ENCODE peak calls at places on chromosome 4, in ten cellular contexts. One of them, this sample, is unnamed.

GRCh38 chr4:37599092-37599800 is 86.9 kb downstream of the RELL1 start:
- DNase-seq in GM06990: no peak
- DNase-seq in caudate nucleus: no peak
- DNase-seq in NCI-H345: no peak
- DNase-seq in activated naive CD4-positive, alpha-beta T cell treated with Interleukin-2 at 50 U/mL for 16 hours: no peak
- DNase-seq in AG04449: no peak
- DNase-seq in RPMI7951: no peak
- DNase-seq in Peyer's patch: no peak
- DNase-seq in skeletal muscle cell: no peak
- DNase-seq in activated naive CD8-positive, alpha-beta T cell treated with anti-CD3 and anti-CD28 coated beads, Interleukin-2, amount 10 ng/mL, durations not matched to agents 7 days and 5 days: no peak
- DNase-seq in this sample: no peak

GRCh38 chr4:38231626-38232025 is 271.4 kb downstream of the PTTG2 start:
- DNase-seq in RPMI7951: no peak
- DNase-seq in AG04449: no peak
- DNase-seq in GM06990: no peak
- DNase-seq in skeletal muscle cell: no peak
- DNase-seq in caudate nucleus: no peak
- DNase-seq in NCI-H345: no peak
- DNase-seq in Peyer's patch: no peak
- DNase-seq in activated naive CD8-positive, alpha-beta T cell treated with anti-CD3 and anti-CD28 coated beads, Interleukin-2, amount 10 ng/mL, durations not matched to agents 7 days and 5 days: no peak
- DNase-seq in activated naive CD4-positive, alpha-beta T cell treated with Interleukin-2 at 50 U/mL for 16 hours: no peak
- DNase-seq in this sample: no peak

GRCh38 chr4:152316969-152317368 is 218.9 kb downstream of the FBXW7 start:
- DNase-seq in activated naive CD8-positive, alpha-beta T cell treated with anti-CD3 and anti-CD28 coated beads, Interleukin-2, amount 10 ng/mL, durations not matched to agents 7 days and 5 days: no peak
- DNase-seq in GM06990: no peak
- DNase-seq in NCI-H345: peak
- DNase-seq in AG04449: no peak
- DNase-seq in RPMI7951: peak
- DNase-seq in skeletal muscle cell: peak
- DNase-seq in caudate nucleus: no peak
- DNase-seq in Peyer's patch: no peak
- DNase-seq in activated naive CD4-positive, alpha-beta T cell treated with Interleukin-2 at 50 U/mL for 16 hours: no peak
- DNase-seq in this sample: no peak

GRCh38 chr4:118322831-118323502 is 29.8 kb downstream of the PRSS12 start:
- DNase-seq in RPMI7951: no peak
- DNase-seq in caudate nucleus: no peak
- DNase-seq in AG04449: no peak
- DNase-seq in skeletal muscle cell: no peak
- DNase-seq in GM06990: no peak
- DNase-seq in activated naive CD8-positive, alpha-beta T cell treated with anti-CD3 and anti-CD28 coated beads, Interleukin-2, amount 10 ng/mL, durations not matched to agents 7 days and 5 days: no peak
- DNase-seq in Peyer's patch: no peak
- DNase-seq in activated naive CD4-positive, alpha-beta T cell treated with Interleukin-2 at 50 U/mL for 16 hours: no peak
- DNase-seq in NCI-H345: no peak
- DNase-seq in this sample: no peak

GRCh38 chr4:13762126-13762525 is 134.6 kb upstream of the BOD1L1 start:
- DNase-seq in activated naive CD4-positive, alpha-beta T cell treated with Interleukin-2 at 50 U/mL for 16 hours: no peak
- DNase-seq in AG04449: no peak
- DNase-seq in NCI-H345: no peak
- DNase-seq in Peyer's patch: no peak
- DNase-seq in RPMI7951: no peak
- DNase-seq in GM06990: no peak
- DNase-seq in skeletal muscle cell: no peak
- DNase-seq in caudate nucleus: no peak
- DNase-seq in activated naive CD8-positive, alpha-beta T cell treated with anti-CD3 and anti-CD28 coated beads, Interleukin-2, amount 10 ng/mL, durations not matched to agents 7 days and 5 days: no peak
- DNase-seq in this sample: no peak

GRCh38 chr4:55549888-55550287 is 3.2 kb upstream of the CLOCK start:
- DNase-seq in skeletal muscle cell: peak
- DNase-seq in RPMI7951: peak
- DNase-seq in caudate nucleus: no peak
- DNase-seq in activated naive CD4-positive, alpha-beta T cell treated with Interleukin-2 at 50 U/mL for 16 hours: no peak
- DNase-seq in AG04449: peak
- DNase-seq in activated naive CD8-positive, alpha-beta T cell treated with anti-CD3 and anti-CD28 coated beads, Interleukin-2, amount 10 ng/mL, durations not matched to agents 7 days and 5 days: no peak
- DNase-seq in NCI-H345: no peak
- DNase-seq in Peyer's patch: no peak
- DNase-seq in GM06990: no peak
- DNase-seq in this sample: no peak

GRCh38 chr4:141047228-141047884 is 85.9 kb downstream of the RNF150 start:
- DNase-seq in NCI-H345: no peak
- DNase-seq in RPMI7951: peak
- DNase-seq in AG04449: no peak
- DNase-seq in GM06990: no peak
- DNase-seq in activated naive CD8-positive, alpha-beta T cell treated with anti-CD3 and anti-CD28 coated beads, Interleukin-2, amount 10 ng/mL, durations not matched to agents 7 days and 5 days: no peak
- DNase-seq in activated naive CD4-positive, alpha-beta T cell treated with Interleukin-2 at 50 U/mL for 16 hours: no peak
- DNase-seq in caudate nucleus: no peak
- DNase-seq in skeletal muscle cell: peak
- DNase-seq in Peyer's patch: no peak
- DNase-seq in this sample: no peak

GRCh38 chr4:7772708-7773385 is 166.8 kb downstream of the AFAP1 start:
- DNase-seq in activated naive CD8-positive, alpha-beta T cell treated with anti-CD3 and anti-CD28 coated beads, Interleukin-2, amount 10 ng/mL, durations not matched to agents 7 days and 5 days: no peak
- DNase-seq in NCI-H345: no peak
- DNase-seq in activated naive CD4-positive, alpha-beta T cell treated with Interleukin-2 at 50 U/mL for 16 hours: no peak
- DNase-seq in GM06990: no peak
- DNase-seq in Peyer's patch: no peak
- DNase-seq in AG04449: no peak
- DNase-seq in RPMI7951: no peak
- DNase-seq in caudate nucleus: no peak
- DNase-seq in skeletal muscle cell: no peak
- DNase-seq in this sample: no peak

GRCh38 chr4:103008875-103009729 is 10.4 kb downstream of the SLC9B1 start:
- DNase-seq in skeletal muscle cell: peak
- DNase-seq in Peyer's patch: no peak
- DNase-seq in activated naive CD4-positive, alpha-beta T cell treated with Interleukin-2 at 50 U/mL for 16 hours: no peak
- DNase-seq in NCI-H345: peak
- DNase-seq in activated naive CD8-positive, alpha-beta T cell treated with anti-CD3 and anti-CD28 coated beads, Interleukin-2, amount 10 ng/mL, durations not matched to agents 7 days and 5 days: no peak
- DNase-seq in caudate nucleus: no peak
- DNase-seq in GM06990: peak
- DNase-seq in AG04449: no peak
- DNase-seq in RPMI7951: peak
- DNase-seq in this sample: peak

GRCh38 chr4:137536789-137537561 is 4.7 kb upstream of the PCDH18 start:
- DNase-seq in activated naive CD4-positive, alpha-beta T cell treated with Interleukin-2 at 50 U/mL for 16 hours: no peak
- DNase-seq in activated naive CD8-positive, alpha-beta T cell treated with anti-CD3 and anti-CD28 coated beads, Interleukin-2, amount 10 ng/mL, durations not matched to agents 7 days and 5 days: no peak
- DNase-seq in Peyer's patch: no peak
- DNase-seq in skeletal muscle cell: no peak
- DNase-seq in caudate nucleus: no peak
- DNase-seq in RPMI7951: peak
- DNase-seq in GM06990: no peak
- DNase-seq in NCI-H345: no peak
- DNase-seq in AG04449: no peak
- DNase-seq in this sample: no peak

GRCh38 chr4:184448828-184449227 is 25.5 kb downstream of the IRF2 start:
- DNase-seq in Peyer's patch: peak
- DNase-seq in skeletal muscle cell: peak
- DNase-seq in activated naive CD8-positive, alpha-beta T cell treated with anti-CD3 and anti-CD28 coated beads, Interleukin-2, amount 10 ng/mL, durations not matched to agents 7 days and 5 days: no peak
- DNase-seq in RPMI7951: peak
- DNase-seq in caudate nucleus: peak
- DNase-seq in GM06990: peak
- DNase-seq in AG04449: no peak
- DNase-seq in NCI-H345: no peak
- DNase-seq in activated naive CD4-positive, alpha-beta T cell treated with Interleukin-2 at 50 U/mL for 16 hours: no peak
- DNase-seq in this sample: no peak

GRCh38 chr4:157838366-157838765 is 334.5 kb downstream of the GASK1B start:
- DNase-seq in skeletal muscle cell: no peak
- DNase-seq in Peyer's patch: no peak
- DNase-seq in NCI-H345: no peak
- DNase-seq in caudate nucleus: no peak
- DNase-seq in activated naive CD4-positive, alpha-beta T cell treated with Interleukin-2 at 50 U/mL for 16 hours: no peak
- DNase-seq in activated naive CD8-positive, alpha-beta T cell treated with anti-CD3 and anti-CD28 coated beads, Interleukin-2, amount 10 ng/mL, durations not matched to agents 7 days and 5 days: no peak
- DNase-seq in RPMI7951: no peak
- DNase-seq in GM06990: no peak
- DNase-seq in AG04449: no peak
- DNase-seq in this sample: peak

GRCh38 chr4:75745192-75745591 is 20.8 kb downstream of the USO1 start:
- DNase-seq in activated naive CD8-positive, alpha-beta T cell treated with anti-CD3 and anti-CD28 coated beads, Interleukin-2, amount 10 ng/mL, durations not matched to agents 7 days and 5 days: no peak
- DNase-seq in activated naive CD4-positive, alpha-beta T cell treated with Interleukin-2 at 50 U/mL for 16 hours: no peak
- DNase-seq in skeletal muscle cell: peak
- DNase-seq in Peyer's patch: no peak
- DNase-seq in RPMI7951: no peak
- DNase-seq in AG04449: no peak
- DNase-seq in caudate nucleus: no peak
- DNase-seq in NCI-H345: no peak
- DNase-seq in GM06990: no peak
- DNase-seq in this sample: no peak

GRCh38 chr4:150136036-150136435 is 57.8 kb downstream of the DCLK2 start:
- DNase-seq in activated naive CD8-positive, alpha-beta T cell treated with anti-CD3 and anti-CD28 coated beads, Interleukin-2, amount 10 ng/mL, durations not matched to agents 7 days and 5 days: no peak
- DNase-seq in activated naive CD4-positive, alpha-beta T cell treated with Interleukin-2 at 50 U/mL for 16 hours: no peak
- DNase-seq in AG04449: no peak
- DNase-seq in Peyer's patch: no peak
- DNase-seq in RPMI7951: no peak
- DNase-seq in NCI-H345: no peak
- DNase-seq in GM06990: no peak
- DNase-seq in skeletal muscle cell: no peak
- DNase-seq in caudate nucleus: no peak
- DNase-seq in this sample: no peak

GRCh38 chr4:95889662-95890061 is 49.8 kb downstream of the PDHA2 start:
- DNase-seq in Peyer's patch: no peak
- DNase-seq in NCI-H345: no peak
- DNase-seq in activated naive CD4-positive, alpha-beta T cell treated with Interleukin-2 at 50 U/mL for 16 hours: no peak
- DNase-seq in skeletal muscle cell: no peak
- DNase-seq in RPMI7951: no peak
- DNase-seq in GM06990: no peak
- DNase-seq in activated naive CD8-positive, alpha-beta T cell treated with anti-CD3 and anti-CD28 coated beads, Interleukin-2, amount 10 ng/mL, durations not matched to agents 7 days and 5 days: no peak
- DNase-seq in caudate nucleus: no peak
- DNase-seq in AG04449: no peak
- DNase-seq in this sample: no peak

GRCh38 chr4:154076921-154077320 is 288.0 kb upstream of the SFRP2 start:
- DNase-seq in activated naive CD8-positive, alpha-beta T cell treated with anti-CD3 and anti-CD28 coated beads, Interleukin-2, amount 10 ng/mL, durations not matched to agents 7 days and 5 days: no peak
- DNase-seq in Peyer's patch: no peak
- DNase-seq in AG04449: no peak
- DNase-seq in RPMI7951: peak
- DNase-seq in activated naive CD4-positive, alpha-beta T cell treated with Interleukin-2 at 50 U/mL for 16 hours: no peak
- DNase-seq in GM06990: no peak
- DNase-seq in skeletal muscle cell: no peak
- DNase-seq in NCI-H345: no peak
- DNase-seq in caudate nucleus: no peak
- DNase-seq in this sample: no peak

GRCh38 chr4:155758500-155759371 is at the start of gene GUCY1B1:
- DNase-seq in Peyer's patch: peak
- DNase-seq in GM06990: peak
- DNase-seq in RPMI7951: peak
- DNase-seq in skeletal muscle cell: peak
- DNase-seq in NCI-H345: peak
- DNase-seq in caudate nucleus: peak
- DNase-seq in activated naive CD4-positive, alpha-beta T cell treated with Interleukin-2 at 50 U/mL for 16 hours: peak
- DNase-seq in activated naive CD8-positive, alpha-beta T cell treated with anti-CD3 and anti-CD28 coated beads, Interleukin-2, amount 10 ng/mL, durations not matched to agents 7 days and 5 days: peak
- DNase-seq in AG04449: peak
- DNase-seq in this sample: peak

GRCh38 chr4:105709081-105709450 is 482 bp downstream of the GSTCD start:
- DNase-seq in activated naive CD4-positive, alpha-beta T cell treated with Interleukin-2 at 50 U/mL for 16 hours: no peak
- DNase-seq in GM06990: no peak
- DNase-seq in RPMI7951: peak
- DNase-seq in NCI-H345: peak
- DNase-seq in AG04449: no peak
- DNase-seq in activated naive CD8-positive, alpha-beta T cell treated with anti-CD3 and anti-CD28 coated beads, Interleukin-2, amount 10 ng/mL, durations not matched to agents 7 days and 5 days: no peak
- DNase-seq in Peyer's patch: no peak
- DNase-seq in caudate nucleus: no peak
- DNase-seq in skeletal muscle cell: no peak
- DNase-seq in this sample: peak

GRCh38 chr4:186651624-186652023 is 72.0 kb downstream of the FAT1 start:
- DNase-seq in skeletal muscle cell: no peak
- DNase-seq in GM06990: no peak
- DNase-seq in activated naive CD4-positive, alpha-beta T cell treated with Interleukin-2 at 50 U/mL for 16 hours: no peak
- DNase-seq in Peyer's patch: no peak
- DNase-seq in AG04449: no peak
- DNase-seq in caudate nucleus: peak
- DNase-seq in activated naive CD8-positive, alpha-beta T cell treated with anti-CD3 and anti-CD28 coated beads, Interleukin-2, amount 10 ng/mL, durations not matched to agents 7 days and 5 days: no peak
- DNase-seq in NCI-H345: peak
- DNase-seq in RPMI7951: no peak
- DNase-seq in this sample: peak

GRCh38 chr4:136713140-136713539 is 819.2 kb downstream of the PCDH18 start:
- DNase-seq in RPMI7951: no peak
- DNase-seq in activated naive CD8-positive, alpha-beta T cell treated with anti-CD3 and anti-CD28 coated beads, Interleukin-2, amount 10 ng/mL, durations not matched to agents 7 days and 5 days: no peak
- DNase-seq in NCI-H345: no peak
- DNase-seq in activated naive CD4-positive, alpha-beta T cell treated with Interleukin-2 at 50 U/mL for 16 hours: no peak
- DNase-seq in AG04449: no peak
- DNase-seq in skeletal muscle cell: no peak
- DNase-seq in caudate nucleus: no peak
- DNase-seq in Peyer's patch: no peak
- DNase-seq in GM06990: no peak
- DNase-seq in this sample: no peak

GRCh38 chr4:2103843-2104547 is 44.9 kb downstream of the NAT8L start:
- DNase-seq in NCI-H345: no peak
- DNase-seq in caudate nucleus: no peak
- DNase-seq in GM06990: peak
- DNase-seq in skeletal muscle cell: no peak
- DNase-seq in Peyer's patch: no peak
- DNase-seq in activated naive CD8-positive, alpha-beta T cell treated with anti-CD3 and anti-CD28 coated beads, Interleukin-2, amount 10 ng/mL, durations not matched to agents 7 days and 5 days: no peak
- DNase-seq in AG04449: no peak
- DNase-seq in RPMI7951: no peak
- DNase-seq in activated naive CD4-positive, alpha-beta T cell treated with Interleukin-2 at 50 U/mL for 16 hours: no peak
- DNase-seq in this sample: no peak

GRCh38 chr4:74133786-74134499 is 24.0 kb upstream of the MTHFD2L start:
- DNase-seq in skeletal muscle cell: peak
- DNase-seq in NCI-H345: peak
- DNase-seq in RPMI7951: peak
- DNase-seq in AG04449: peak
- DNase-seq in GM06990: no peak
- DNase-seq in activated naive CD4-positive, alpha-beta T cell treated with Interleukin-2 at 50 U/mL for 16 hours: peak
- DNase-seq in caudate nucleus: peak
- DNase-seq in activated naive CD8-positive, alpha-beta T cell treated with anti-CD3 and anti-CD28 coated beads, Interleukin-2, amount 10 ng/mL, durations not matched to agents 7 days and 5 days: peak
- DNase-seq in Peyer's patch: peak
- DNase-seq in this sample: peak

This sample was measured in NCI-H82.